ENCODE peak calls at places on chromosome 13, in five cellular contexts. J, G, C, A and X are unnamed samples.

GRCh38 chr13:42355118-42355840 is 83.3 kb downstream of the AKAP11 start:
- DNase-seq in J (peak; percentile 0), G (no peak), C (no peak), A (no peak), X (no peak)

GRCh38 chr13:36706755-36707154 is 32.9 kb downstream of the SERTM1 start:
- DNase-seq in J (no peak), G (no peak), C (peak; percentile 67), A (no peak), X (no peak)

GRCh38 chr13:113977976-113978375 is 4.1 kb upstream of the C13orf46 start:
- DNase-seq in J (no peak), G (no peak), C (no peak), A (peak; percentile 39), X (no peak)

GRCh38 chr13:51912511-51913225 is 50.9 kb downstream of the CCDC70 start:
- DNase-seq in J (no peak), G (no peak), C (no peak), A (no peak), X (no peak)

GRCh38 chr13:100664171-100664900 is 10.3 kb downstream of the TMTC4 start:
- DNase-seq in J (no peak), G (no peak), C (no peak), A (no peak), X (no peak)

GRCh38 chr13:99467764-99468163 is 33.5 kb upstream of the TM9SF2 start:
- DNase-seq in J (no peak), G (no peak), C (peak; percentile 77), A (no peak), X (no peak)

GRCh38 chr13:96822900-96823299 is 171.4 kb downstream of the OXGR1 start:
- DNase-seq in J (peak; percentile 50), G (peak; percentile 49), C (no peak), A (no peak), X (no peak)

GRCh38 chr13:48586591-48587103 is 53.8 kb upstream of the RCBTB2 start:
- DNase-seq in J (no peak), G (peak; percentile 54), C (peak; percentile 11), A (peak; percentile 86), X (peak; percentile 33)

GRCh38 chr13:72820156-72820897 is 38.4 kb downstream of the PIBF1 start:
- DNase-seq in J (no peak), G (no peak), C (peak; percentile 76), A (no peak), X (no peak)

GRCh38 chr13:65926750-65927171 is 1303.4 kb downstream of the PCDH9 start:
- DNase-seq in J (peak; percentile 60), G (peak; percentile 60), C (no peak), A (peak; percentile 58), X (no peak)

GRCh38 chr13:110442946-110443632 is 118.4 kb downstream of the RAB20 start:
- DNase-seq in J (no peak), G (no peak), C (peak; percentile 75), A (no peak), X (no peak)

GRCh38 chr13:67341406-67341805 is 111.3 kb upstream of the PCDH9 start:
- DNase-seq in J (no peak), G (no peak), C (peak; percentile 53), A (no peak), X (no peak)

GRCh38 chr13:113001251-113002140 is 32.5 kb downstream of the MCF2L start:
- DNase-seq in J (peak; percentile 84), G (peak; percentile 68), C (peak; percentile 3), A (peak; percentile 81), X (peak; percentile 75)

GRCh38 chr13:112175162-112176075 is 108.5 kb downstream of the SOX1 start:
- DNase-seq in J (no peak), G (no peak), C (no peak), A (no peak), X (no peak)

GRCh38 chr13:49388256-49388655 is 55.6 kb downstream of the CAB39L start:
- DNase-seq in J (no peak), G (no peak), C (peak; percentile 22), A (no peak), X (no peak)

GRCh38 chr13:98105929-98106336 is 37.0 kb upstream of the FARP1 start:
- DNase-seq in J (no peak), G (no peak), C (peak; percentile 59), A (no peak), X (peak; percentile 30)

GRCh38 chr13:110976785-110977184 is 61.9 kb upstream of the ANKRD10 start:
- DNase-seq in J (no peak), G (no peak), C (peak; percentile 11), A (no peak), X (no peak)

GRCh38 chr13:40786568-40786996 is 2.8 kb upstream of the SLC25A15 start:
- DNase-seq in J (no peak), G (no peak), C (peak; percentile 61), A (no peak), X (no peak)

GRCh38 chr13:30388401-30389283 is 33.7 kb upstream of the UBE2L5 start:
- DNase-seq in J (peak; percentile 13), G (no peak), C (peak; percentile 89), A (peak; percentile 65), X (no peak)
- H3K27ac ChIP-seq in J (no peak overlapping the region), G (peak overlapping the region; percentile 72), C (peak overlapping the region; percentile 87), A (no peak overlapping the region), X (no peak overlapping the region)

GRCh38 chr13:26544707-26545106 is 12.8 kb upstream of the WASF3 start:
- DNase-seq in J (no peak), G (no peak), C (no peak), A (no peak), X (no peak)
- H3K27ac ChIP-seq in J (no peak overlapping the region), G (no peak overlapping the region), C (no peak overlapping the region), A (no peak overlapping the region), X (no peak overlapping the region)

DNA sequence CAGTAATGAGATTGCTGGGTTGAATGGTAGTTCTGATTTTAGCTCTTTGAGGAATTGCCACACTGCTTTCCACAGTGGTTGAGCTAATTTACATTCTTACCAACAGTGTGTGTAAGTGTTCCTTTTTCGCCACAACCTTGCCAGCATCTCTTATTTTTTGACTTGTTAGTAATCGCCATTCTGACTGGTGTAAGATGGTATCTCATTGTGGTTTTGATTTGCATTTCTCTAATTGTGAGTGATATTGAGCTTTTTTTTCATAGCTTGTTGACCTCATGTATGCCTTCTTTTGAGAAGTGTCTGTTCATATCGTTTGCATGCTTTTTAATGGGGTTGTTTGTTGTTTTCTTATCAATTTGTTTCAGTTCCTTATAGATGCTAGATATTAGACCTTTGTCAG is 245.0 kb downstream of the MTUS2 start:
- DNase-seq in J (no peak), G (no peak), C (no peak), A (no peak), X (no peak)
- H3K27ac ChIP-seq in J (no peak overlapping the region), G (no peak overlapping the region), C (no peak overlapping the region), A (no peak overlapping the region), X (no peak overlapping the region)

DNA sequence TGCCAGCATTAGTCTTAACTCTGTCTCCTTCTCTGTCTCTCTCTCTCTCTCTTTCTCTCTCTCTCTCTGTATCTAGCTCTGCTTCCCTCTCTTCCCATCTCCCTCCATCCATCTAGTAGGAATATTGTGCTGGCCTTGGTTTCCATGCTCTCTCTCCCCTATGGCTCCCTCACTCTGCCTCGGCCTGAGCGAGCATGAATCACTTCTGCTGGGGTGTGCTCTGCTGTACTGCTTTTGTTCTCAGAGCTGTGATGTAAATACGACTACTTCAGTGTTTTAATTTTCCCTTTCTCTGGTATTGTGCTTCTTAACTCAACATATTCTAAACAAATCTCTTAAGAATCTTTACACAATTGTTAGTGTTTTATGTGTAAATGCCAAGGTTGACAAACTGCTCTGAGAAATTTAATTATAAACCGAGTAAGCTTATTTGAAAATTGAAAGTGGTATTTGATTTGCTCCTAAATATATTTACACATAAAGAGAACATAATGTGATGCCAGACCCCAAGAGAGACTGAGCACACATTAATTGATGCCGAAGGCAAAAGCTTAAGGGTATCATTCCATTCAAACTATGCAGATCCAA is 211.5 kb upstream of the KL start:
- DNase-seq in J (no peak), G (no peak), C (peak; percentile 51), A (no peak), X (no peak)
- H3K27ac ChIP-seq in J (no peak overlapping the region), G (no peak overlapping the region), C (no peak overlapping the region), A (no peak overlapping the region), X (no peak overlapping the region)

GRCh38 chr13:105972811-105973590 is 562.5 kb downstream of the EFNB2 start:
- DNase-seq in J (no peak), G (no peak), C (no peak), A (no peak), X (no peak)

GRCh38 chr13:105971312-105971711 is 564.1 kb downstream of the EFNB2 start:
- DNase-seq in J (peak; percentile 12), G (no peak), C (no peak), A (no peak), X (no peak)

GRCh38 chr13:105969761-105970160 is 565.7 kb downstream of the EFNB2 start:
- DNase-seq in J (no peak), G (no peak), C (no peak), A (no peak), X (no peak)

GRCh38 chr13:105972306-105972721 is 563.1 kb downstream of the EFNB2 start:
- DNase-seq in J (no peak), G (no peak), C (no peak), A (no peak), X (no peak)

DNA sequence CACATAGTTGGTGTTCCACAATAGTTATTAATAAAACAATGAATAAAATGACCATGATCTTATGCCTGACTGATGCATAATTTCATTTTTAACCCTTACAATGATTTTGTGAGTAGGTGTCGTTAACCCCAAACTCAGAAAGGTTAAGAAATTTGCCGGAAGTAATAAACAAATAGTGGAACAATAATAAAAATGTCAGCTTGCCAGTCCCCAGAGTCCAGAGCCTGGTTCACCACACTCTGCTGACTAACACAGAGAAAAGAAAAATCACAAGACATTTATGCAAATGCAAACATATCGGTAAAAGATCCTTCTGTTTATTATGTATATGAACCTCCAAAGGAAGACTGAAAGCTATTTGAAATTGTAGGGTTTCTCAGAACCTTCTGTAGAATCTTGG is 563.7 kb downstream of the EFNB2 start:
- DNase-seq in J (no peak), G (no peak), C (no peak), A (no peak), X (no peak)
- H3K27ac ChIP-seq in J (no peak overlapping the region), G (no peak overlapping the region), C (no peak overlapping the region), A (no peak overlapping the region), X (no peak overlapping the region)

DNA sequence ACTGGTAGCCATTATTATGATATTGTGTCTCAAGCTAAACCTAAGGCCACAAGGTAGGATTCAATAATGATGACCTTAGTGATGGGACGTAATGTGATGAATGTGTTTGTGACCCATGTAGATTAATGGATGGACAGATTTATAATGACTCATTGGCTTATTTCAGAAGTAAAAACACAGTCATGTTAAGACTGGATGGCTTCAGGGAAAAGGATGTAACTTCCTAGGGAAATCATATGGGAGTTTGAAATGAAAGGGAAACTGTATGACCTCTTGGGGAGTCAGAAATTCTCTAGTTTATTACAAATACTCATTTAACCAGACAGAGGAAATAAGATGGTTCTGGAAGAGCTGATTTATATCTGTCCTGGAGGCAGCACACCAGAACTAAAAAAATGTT is 3.0 kb downstream of the EDNRB start:
- DNase-seq in J (no peak), G (no peak), C (no peak), A (no peak), X (no peak)
- H3K27ac ChIP-seq in J (no peak overlapping the region), G (peak overlapping the region; percentile 32), C (no peak overlapping the region), A (no peak overlapping the region), X (peak overlapping the region; percentile 17)

GRCh38 chr13:33520480-33520839 is 234.9 kb upstream of the STARD13 start:
- DNase-seq in J (no peak), G (no peak), C (no peak), A (no peak), X (no peak)
- H3K27ac ChIP-seq in J (no peak overlapping the region), G (peak overlapping the region; percentile 20), C (peak overlapping the region; percentile 90), A (no peak overlapping the region), X (no peak overlapping the region)